ENCODE peak calls at places on chromosome 10, in eight cellular contexts. One of them, this sample, is unnamed.

GRCh38 chr10:78763651-78764395 is 304.9 kb upstream of the ZMIZ1 start:
- DNase-seq in neural crest cell: no peak
- DNase-seq in mesothelial cell of epicardium: no peak
- DNase-seq in H9: no peak
- DNase-seq in transverse colon: no peak
- DNase-seq in heart left ventricle: peak
- DNase-seq in GM12864: peak
- DNase-seq in endothelial cell: no peak
- DNase-seq in this sample: peak

GRCh38 chr10:103861501-103861900 is 6.1 kb upstream of the SH3PXD2A start:
- DNase-seq in neural crest cell: no peak
- DNase-seq in mesothelial cell of epicardium: no peak
- DNase-seq in H9: no peak
- DNase-seq in transverse colon: no peak
- DNase-seq in heart left ventricle: no peak
- DNase-seq in GM12864: no peak
- DNase-seq in endothelial cell: no peak
- DNase-seq in this sample: no peak

GRCh38 chr10:73625004-73625883 is 16.0 kb downstream of the MYOZ1 start:
- DNase-seq in neural crest cell: peak
- DNase-seq in mesothelial cell of epicardium: no peak
- DNase-seq in H9: peak
- DNase-seq in transverse colon: peak
- DNase-seq in heart left ventricle: peak
- DNase-seq in GM12864: no peak
- DNase-seq in endothelial cell: peak
- DNase-seq in this sample: peak

GRCh38 chr10:59995862-59996261 is 89.5 kb upstream of the CCDC6 start:
- DNase-seq in neural crest cell: no peak
- DNase-seq in mesothelial cell of epicardium: no peak
- DNase-seq in H9: no peak
- DNase-seq in transverse colon: no peak
- DNase-seq in heart left ventricle: no peak
- DNase-seq in GM12864: no peak
- DNase-seq in endothelial cell: no peak
- DNase-seq in this sample: no peak

GRCh38 chr10:22697799-22698198 is 16.6 kb downstream of the PIP4K2A start:
- DNase-seq in neural crest cell: no peak
- DNase-seq in mesothelial cell of epicardium: no peak
- DNase-seq in H9: no peak
- DNase-seq in transverse colon: no peak
- DNase-seq in heart left ventricle: no peak
- DNase-seq in GM12864: no peak
- DNase-seq in endothelial cell: no peak
- DNase-seq in this sample: no peak

GRCh38 chr10:23172846-23173548 is 19.1 kb upstream of the PTF1A start:
- DNase-seq in neural crest cell: no peak
- DNase-seq in mesothelial cell of epicardium: no peak
- DNase-seq in H9: peak
- DNase-seq in transverse colon: no peak
- DNase-seq in heart left ventricle: no peak
- DNase-seq in GM12864: no peak
- DNase-seq in endothelial cell: peak
- DNase-seq in this sample: no peak

GRCh38 chr10:7788640-7789335 is 811 bp downstream of the ATP5F1C start:
- DNase-seq in neural crest cell: peak
- DNase-seq in mesothelial cell of epicardium: no peak
- DNase-seq in H9: no peak
- DNase-seq in transverse colon: no peak
- DNase-seq in heart left ventricle: no peak
- DNase-seq in GM12864: no peak
- DNase-seq in endothelial cell: no peak
- DNase-seq in this sample: no peak

GRCh38 chr10:22823109-22823508 is 104.7 kb upstream of the ARMC3 start:
- DNase-seq in neural crest cell: no peak
- DNase-seq in mesothelial cell of epicardium: no peak
- DNase-seq in H9: no peak
- DNase-seq in transverse colon: no peak
- DNase-seq in heart left ventricle: no peak
- DNase-seq in GM12864: no peak
- DNase-seq in endothelial cell: no peak
- DNase-seq in this sample: peak

GRCh38 chr10:125284875-125285597 is 124.7 kb upstream of the CTBP2 start:
- DNase-seq in neural crest cell: no peak
- DNase-seq in mesothelial cell of epicardium: no peak
- DNase-seq in H9: peak
- DNase-seq in transverse colon: no peak
- DNase-seq in heart left ventricle: no peak
- DNase-seq in GM12864: no peak
- DNase-seq in endothelial cell: no peak
- DNase-seq in this sample: no peak

GRCh38 chr10:79019961-79020491 is 48.7 kb upstream of the ZMIZ1 start:
- DNase-seq in neural crest cell: no peak
- DNase-seq in mesothelial cell of epicardium: no peak
- DNase-seq in H9: no peak
- DNase-seq in transverse colon: no peak
- DNase-seq in heart left ventricle: peak
- DNase-seq in GM12864: no peak
- DNase-seq in endothelial cell: no peak
- DNase-seq in this sample: no peak

GRCh38 chr10:58781873-58782488 is 269.3 kb downstream of the BICC1 start:
- DNase-seq in neural crest cell: no peak
- DNase-seq in mesothelial cell of epicardium: no peak
- DNase-seq in H9: no peak
- DNase-seq in transverse colon: no peak
- DNase-seq in heart left ventricle: no peak
- DNase-seq in GM12864: no peak
- DNase-seq in endothelial cell: peak
- DNase-seq in this sample: no peak

GRCh38 chr10:86141896-86142295 is 224.7 kb downstream of the GRID1 start:
- DNase-seq in neural crest cell: no peak
- DNase-seq in mesothelial cell of epicardium: no peak
- DNase-seq in H9: no peak
- DNase-seq in transverse colon: no peak
- DNase-seq in heart left ventricle: no peak
- DNase-seq in GM12864: no peak
- DNase-seq in endothelial cell: no peak
- DNase-seq in this sample: no peak

GRCh38 chr10:103450201-103450695 is 1.9 kb downstream of the CALHM2 start:
- DNase-seq in neural crest cell: no peak
- DNase-seq in mesothelial cell of epicardium: no peak
- DNase-seq in H9: no peak
- DNase-seq in transverse colon: no peak
- DNase-seq in heart left ventricle: no peak
- DNase-seq in GM12864: no peak
- DNase-seq in endothelial cell: no peak
- DNase-seq in this sample: no peak

GRCh38 chr10:30420774-30421173 is 13.2 kb upstream of the MAP3K8 start:
- DNase-seq in neural crest cell: no peak
- DNase-seq in mesothelial cell of epicardium: no peak
- DNase-seq in H9: no peak
- DNase-seq in transverse colon: no peak
- DNase-seq in heart left ventricle: no peak
- DNase-seq in GM12864: no peak
- DNase-seq in endothelial cell: no peak
- DNase-seq in this sample: no peak

GRCh38 chr10:43961523-43962345 is 313.1 kb upstream of the ZNF32 start:
- DNase-seq in neural crest cell: no peak
- DNase-seq in mesothelial cell of epicardium: no peak
- DNase-seq in H9: no peak
- DNase-seq in transverse colon: no peak
- DNase-seq in heart left ventricle: no peak
- DNase-seq in GM12864: no peak
- DNase-seq in endothelial cell: no peak
- DNase-seq in this sample: no peak

GRCh38 chr10:131775444-131775832 is 125.4 kb upstream of the PPP2R2D start:
- DNase-seq in neural crest cell: no peak
- DNase-seq in mesothelial cell of epicardium: no peak
- DNase-seq in H9: peak
- DNase-seq in transverse colon: no peak
- DNase-seq in heart left ventricle: no peak
- DNase-seq in GM12864: no peak
- DNase-seq in endothelial cell: no peak
- DNase-seq in this sample: no peak

GRCh38 chr10:113002449-113002777 is 52.4 kb downstream of the TCF7L2 start:
- DNase-seq in neural crest cell: no peak
- DNase-seq in mesothelial cell of epicardium: no peak
- DNase-seq in H9: no peak
- DNase-seq in transverse colon: no peak
- DNase-seq in heart left ventricle: no peak
- DNase-seq in GM12864: no peak
- DNase-seq in endothelial cell: no peak
- DNase-seq in this sample: no peak

GRCh38 chr10:8289186-8289924 is 234.9 kb downstream of the GATA3 start:
- DNase-seq in neural crest cell: no peak
- DNase-seq in mesothelial cell of epicardium: no peak
- DNase-seq in H9: no peak
- DNase-seq in transverse colon: no peak
- DNase-seq in heart left ventricle: no peak
- DNase-seq in GM12864: no peak
- DNase-seq in endothelial cell: no peak
- DNase-seq in this sample: no peak

GRCh38 chr10:68561804-68562649 is 1.9 kb downstream of the TET1 start:
- DNase-seq in neural crest cell: peak
- DNase-seq in mesothelial cell of epicardium: peak
- DNase-seq in H9: peak
- DNase-seq in transverse colon: peak
- DNase-seq in heart left ventricle: no peak
- DNase-seq in GM12864: no peak
- DNase-seq in endothelial cell: peak
- DNase-seq in this sample: no peak

GRCh38 chr10:128432423-128432822 is 306.2 kb upstream of the MKI67 start:
- DNase-seq in neural crest cell: no peak
- DNase-seq in mesothelial cell of epicardium: no peak
- DNase-seq in H9: no peak
- DNase-seq in transverse colon: no peak
- DNase-seq in heart left ventricle: no peak
- DNase-seq in GM12864: no peak
- DNase-seq in endothelial cell: no peak
- DNase-seq in this sample: no peak

GRCh38 chr10:1776127-1776662 is 38.9 kb upstream of the ADARB2 start:
- DNase-seq in neural crest cell: no peak
- DNase-seq in mesothelial cell of epicardium: no peak
- DNase-seq in H9: no peak
- DNase-seq in transverse colon: no peak
- DNase-seq in heart left ventricle: no peak
- DNase-seq in GM12864: no peak
- DNase-seq in endothelial cell: no peak
- DNase-seq in this sample: no peak

GRCh38 chr10:1779796-1780195 is 42.5 kb upstream of the ADARB2 start:
- DNase-seq in neural crest cell: no peak
- DNase-seq in mesothelial cell of epicardium: no peak
- DNase-seq in H9: no peak
- DNase-seq in transverse colon: no peak
- DNase-seq in heart left ventricle: no peak
- DNase-seq in GM12864: no peak
- DNase-seq in endothelial cell: no peak
- DNase-seq in this sample: no peak

GRCh38 chr10:1778570-1778969 is 41.2 kb upstream of the ADARB2 start:
- DNase-seq in neural crest cell: no peak
- DNase-seq in mesothelial cell of epicardium: no peak
- DNase-seq in H9: no peak
- DNase-seq in transverse colon: no peak
- DNase-seq in heart left ventricle: no peak
- DNase-seq in GM12864: no peak
- DNase-seq in endothelial cell: no peak
- DNase-seq in this sample: no peak

DNA sequence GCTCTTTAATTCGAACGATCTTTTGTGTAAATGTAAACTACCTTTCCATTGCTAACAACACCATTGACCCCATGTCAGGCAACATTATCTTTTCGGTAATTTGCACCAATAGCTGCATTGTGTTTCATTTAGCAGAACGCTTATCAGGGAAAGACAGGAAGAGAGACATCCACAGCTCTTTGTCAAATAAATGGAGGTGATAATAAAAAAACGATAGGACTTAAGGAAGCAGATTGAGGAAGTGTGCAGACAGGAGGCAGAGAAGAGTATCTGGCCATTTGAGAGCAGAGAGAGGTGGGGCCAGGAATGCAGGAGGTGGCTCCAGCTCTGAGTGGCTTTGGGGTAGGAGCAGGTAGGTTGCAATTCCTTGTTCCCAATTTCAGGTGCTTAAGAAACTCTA is 37.5 kb upstream of the ADARB2 start:
- DNase-seq in neural crest cell: no peak
- DNase-seq in mesothelial cell of epicardium: no peak
- DNase-seq in H9: peak
- DNase-seq in transverse colon: no peak
- DNase-seq in heart left ventricle: no peak
- DNase-seq in GM12864: no peak
- DNase-seq in endothelial cell: no peak
- DNase-seq in this sample: no peak
- TF ChIP-seq CTCF in neural crest cell: no peak
- TF ChIP-seq CTCF in mesothelial cell of epicardium: no peak
- TF ChIP-seq CTCF in H9: peak
- TF ChIP-seq CTCF in transverse colon: no peak
- TF ChIP-seq CTCF in heart left ventricle: no peak
- TF ChIP-seq CTCF in GM12864: no peak
- TF ChIP-seq CTCF in endothelial cell: no peak
- TF ChIP-seq CTCF in this sample: no peak

DNA sequence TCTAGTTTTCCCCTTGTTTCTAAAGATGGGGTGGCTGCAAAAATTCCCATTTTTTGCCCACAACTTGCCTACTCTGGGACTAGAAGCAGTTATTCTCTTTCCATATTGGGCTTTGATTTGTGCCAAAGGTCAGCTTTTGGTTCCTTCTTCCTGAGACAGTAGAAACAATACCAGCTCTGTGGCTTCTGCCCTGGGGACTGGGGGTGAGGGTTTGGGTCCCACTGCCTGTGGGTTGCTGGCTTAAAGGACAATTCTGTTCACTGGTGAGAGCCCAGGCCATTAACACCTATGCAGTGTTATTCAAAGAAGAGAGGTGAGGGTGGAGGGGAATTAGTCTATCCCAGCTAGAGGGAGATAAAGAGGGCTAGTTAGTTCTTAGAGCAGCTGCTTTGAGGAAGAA is 171.5 kb downstream of the CPEB3 start:
- DNase-seq in neural crest cell: no peak
- DNase-seq in mesothelial cell of epicardium: no peak
- DNase-seq in H9: no peak
- DNase-seq in transverse colon: no peak
- DNase-seq in heart left ventricle: no peak
- DNase-seq in GM12864: no peak
- DNase-seq in endothelial cell: no peak
- DNase-seq in this sample: no peak
- TF ChIP-seq CTCF in neural crest cell: no peak
- TF ChIP-seq CTCF in mesothelial cell of epicardium: no peak
- TF ChIP-seq CTCF in H9: no peak
- TF ChIP-seq CTCF in transverse colon: no peak
- TF ChIP-seq CTCF in heart left ventricle: no peak
- TF ChIP-seq CTCF in GM12864: no peak
- TF ChIP-seq CTCF in endothelial cell: no peak
- TF ChIP-seq CTCF in this sample: no peak

GRCh38 chr10:4767033-4767814 is 58.8 kb upstream of the AKR1E2 start:
- DNase-seq in neural crest cell: no peak
- DNase-seq in mesothelial cell of epicardium: no peak
- DNase-seq in H9: no peak
- DNase-seq in transverse colon: no peak
- DNase-seq in heart left ventricle: no peak
- DNase-seq in GM12864: no peak
- DNase-seq in endothelial cell: no peak
- DNase-seq in this sample: peak
- TF ChIP-seq CTCF in neural crest cell: peak
- TF ChIP-seq CTCF in mesothelial cell of epicardium: peak
- TF ChIP-seq CTCF in H9: peak
- TF ChIP-seq CTCF in transverse colon: peak
- TF ChIP-seq CTCF in heart left ventricle: peak
- TF ChIP-seq CTCF in GM12864: peak
- TF ChIP-seq CTCF in endothelial cell: no peak
- TF ChIP-seq CTCF in this sample: peak

GRCh38 chr10:102117391-102118159 is 2.6 kb downstream of the LDB1 start:
- DNase-seq in neural crest cell: peak
- DNase-seq in mesothelial cell of epicardium: peak
- DNase-seq in H9: peak
- DNase-seq in transverse colon: peak
- DNase-seq in heart left ventricle: peak
- DNase-seq in GM12864: no peak
- DNase-seq in endothelial cell: peak
- DNase-seq in this sample: peak
- TF ChIP-seq CTCF in neural crest cell: peak
- TF ChIP-seq CTCF in mesothelial cell of epicardium: no peak
- TF ChIP-seq CTCF in H9: peak
- TF ChIP-seq CTCF in transverse colon: no peak
- TF ChIP-seq CTCF in heart left ventricle: no peak
- TF ChIP-seq CTCF in GM12864: no peak
- TF ChIP-seq CTCF in endothelial cell: no peak
- TF ChIP-seq CTCF in this sample: peak

This sample was measured in activated CD8-positive, alpha-beta T cell treated with anti-CD3 and anti-CD28 coated beads for 36 hours.